ENCODE peak calls at places on chromosomes 2 and 18, in four cellular contexts. N, A, I and X are unnamed samples.

GRCh38 chr2:127049927-127050802 is 56.8 kb downstream of the BIN1 start:
- DNase-seq in N (peak), A (peak), I (peak), X (peak)

GRCh38 chr18:42233908-42234307 is 278.9 kb downstream of the PIK3C3 start:
- DNase-seq in N (no peak), A (no peak), I (no peak), X (no peak)

GRCh38 chr2:68234405-68234804 is 17.9 kb downstream of the PPP3R1 start:
- DNase-seq in N (no peak), A (no peak), I (no peak), X (no peak)

GRCh38 chr18:23238651-23239349 is 103.5 kb downstream of the CABLES1 start:
- DNase-seq in N (no peak), A (no peak), I (no peak), X (no peak)

GRCh38 chr2:26610504-26611335 is 30.4 kb downstream of the CIB4 start:
- DNase-seq in N (no peak), A (no peak), I (peak), X (no peak)

GRCh38 chr18:48033770-48034650 is 103.6 kb upstream of the SMAD2 start:
- DNase-seq in N (no peak), A (no peak), I (no peak), X (no peak)

GRCh38 chr2:128566671-128567070 is 248.0 kb upstream of the HS6ST1 start:
- DNase-seq in N (no peak), A (no peak), I (no peak), X (no peak)

GRCh38 chr18:56479836-56480235 is 158.6 kb downstream of the TXNL1 start:
- DNase-seq in N (no peak), A (no peak), I (no peak), X (no peak)

GRCh38 chr18:28149810-28150420 is 27.0 kb downstream of the CDH2 start:
- DNase-seq in N (no peak), A (no peak), I (no peak), X (no peak)

GRCh38 chr2:223815186-223815883 is 22.0 kb downstream of the AP1S3 start:
- DNase-seq in N (peak), A (no peak), I (peak), X (no peak)

GRCh38 chr2:80014637-80015036 is 289.9 kb downstream of the LRRTM1 start:
- DNase-seq in N (no peak), A (no peak), I (no peak), X (no peak)

GRCh38 chr2:173828189-173829157 is 136.7 kb downstream of the SP3 start:
- DNase-seq in N (no peak), A (no peak), I (no peak), X (no peak)

GRCh38 chr2:128714285-128714684 is 395.6 kb upstream of the HS6ST1 start:
- DNase-seq in N (no peak), A (no peak), I (no peak), X (no peak)

GRCh38 chr18:25875574-25875973 is 214.8 kb downstream of the SS18 start:
- DNase-seq in N (no peak), A (no peak), I (no peak), X (no peak)

GRCh38 chr2:27710640-27711430 is 47.1 kb downstream of the SLC4A1AP start:
- DNase-seq in N (no peak), A (no peak), I (no peak), X (no peak)

GRCh38 chr2:3043726-3044125 is 333.9 kb downstream of the EIPR1 start:
- DNase-seq in N (no peak), A (no peak), I (no peak), X (no peak)

GRCh38 chr2:144343135-144343534 is 176.8 kb downstream of the ZEB2 start:
- DNase-seq in N (no peak), A (no peak), I (no peak), X (no peak)
- TF ChIP-seq NR3C1 in N (no peak), A (no peak), I (no peak), X (no peak)

DNA sequence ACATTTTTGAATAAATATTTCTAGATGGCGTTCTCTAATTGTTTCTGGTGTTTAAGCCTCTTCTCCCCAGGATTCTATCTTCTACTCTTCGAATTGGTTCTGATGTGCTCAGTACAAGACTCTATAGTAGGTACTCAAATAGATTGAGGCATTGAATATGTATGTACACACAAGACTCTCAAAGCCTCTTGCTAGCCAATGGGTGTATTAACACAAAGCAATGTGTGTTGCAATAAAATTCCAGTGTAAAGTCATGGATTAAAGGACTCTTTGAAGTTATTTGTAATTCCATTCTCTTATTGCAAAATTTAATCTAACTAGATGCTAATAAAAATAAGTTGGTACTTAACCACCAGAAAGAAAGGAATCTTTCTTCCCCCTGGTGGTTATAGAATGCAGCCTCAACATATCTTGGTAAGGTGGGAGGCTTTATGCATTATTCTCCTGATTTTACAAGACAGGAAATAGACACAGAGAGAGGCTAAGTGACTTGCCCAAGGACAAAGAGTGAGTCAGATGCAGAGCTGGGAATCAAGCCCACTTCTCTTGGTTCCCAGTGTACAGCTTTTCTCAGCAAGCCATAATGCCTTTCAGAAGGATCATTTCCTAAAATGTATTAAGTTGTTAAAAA is 18.1 kb downstream of the LRP1B start:
- DNase-seq in N (no peak), A (no peak), I (no peak), X (no peak)
- TF ChIP-seq ESRRA in N (no peak), A (no peak), I (no peak), X (no peak)

DNA sequence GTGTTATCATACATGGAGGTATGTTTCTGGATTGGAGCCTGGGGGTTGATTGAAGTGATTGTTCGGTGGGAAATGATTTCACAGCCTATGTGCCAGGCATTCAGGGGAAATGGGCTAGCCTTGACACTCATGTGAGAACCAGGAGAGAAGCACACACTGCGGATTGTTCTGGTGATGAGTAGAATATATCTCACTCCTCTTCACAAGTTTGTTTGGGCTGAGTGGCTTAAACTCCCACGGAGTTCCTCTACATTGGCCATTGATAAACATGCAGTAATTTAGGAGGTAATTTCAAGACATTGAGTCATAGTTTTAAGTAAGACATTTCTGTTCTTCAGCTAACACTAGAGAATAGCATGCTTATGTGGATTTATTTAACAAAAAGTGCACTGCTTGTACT is 498.9 kb upstream of the NETO1 start:
- DNase-seq in N (no peak), A (no peak), I (no peak), X (no peak)
- TF ChIP-seq NR3C1 in N (no peak), A (no peak), I (no peak), X (no peak)

DNA sequence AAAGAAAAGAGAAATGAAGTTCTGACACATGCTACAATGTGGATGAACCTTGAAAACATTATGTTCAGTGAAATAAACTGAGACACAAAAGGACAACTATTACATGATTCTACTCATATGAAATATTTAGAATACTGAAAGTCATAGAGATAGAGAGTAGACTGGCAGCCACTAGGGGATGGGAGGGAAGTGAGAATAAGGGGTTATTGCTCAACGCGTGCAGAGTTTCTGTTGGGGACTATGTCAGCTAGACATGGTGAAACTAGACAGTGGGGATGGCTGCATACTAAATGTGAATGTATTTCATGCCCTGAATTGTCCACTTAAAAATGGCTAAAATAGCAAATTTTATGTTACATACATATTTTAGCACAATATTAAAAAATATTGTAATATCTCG is 108.7 kb upstream of the ATL2 start:
- DNase-seq in N (no peak), A (no peak), I (no peak), X (no peak)
- TF ChIP-seq ESRRA in N (no peak), A (no peak), I (no peak), X (no peak)

GRCh38 chr2:237600205-237600846 is 9.8 kb upstream of the RAB17 start:
- DNase-seq in N (no peak), A (no peak), I (peak), X (no peak)
- TF ChIP-seq NR3C1 in N (no peak), A (no peak), I (no peak), X (no peak)

GRCh38 chr18:34494359-34494696 is 215.8 kb upstream of the DTNA start:
- DNase-seq in N (no peak), A (no peak), I (peak), X (peak)
- TF ChIP-seq ESRRA in N (no peak), A (no peak), I (no peak), X (no peak)

GRCh38 chr2:101616411-101616810 is 81.1 kb upstream of the MAP4K4 start:
- DNase-seq in N (no peak), A (no peak), I (no peak), X (no peak)
- TF ChIP-seq NR3C1 in N (no peak), A (no peak), I (no peak), X (no peak)

GRCh38 chr2:75157435-75157834 is 41.9 kb downstream of the TACR1 start:
- DNase-seq in N (peak), A (no peak), I (no peak), X (no peak)

GRCh38 chr2:75153221-75153620 is 46.1 kb downstream of the TACR1 start:
- DNase-seq in N (no peak), A (no peak), I (peak), X (no peak)

GRCh38 chr2:75155115-75155514 is 44.2 kb downstream of the TACR1 start:
- DNase-seq in N (no peak), A (no peak), I (no peak), X (no peak)
- TF ChIP-seq ESRRA in N (no peak), A (no peak), I (no peak), X (no peak)